ENCODE peak calls at places on chromosome 17, in seven cellular contexts. R is stomach, S is transverse colon, T is HCT116, Y is GM23338, J is SK-N-SH, V is endothelial cell of umbilical vein. M is an unnamed sample.

GRCh38 chr17:78538033-78538776 is 39.0 kb downstream of the DNAH17 start:
- DNase-seq in R (no peak), S (no peak), T (no peak), Y (no peak), J (no peak), V (no peak), M (no peak)

GRCh38 chr17:33241390-33241789 is 51.7 kb downstream of the ASIC2 start:
- DNase-seq in R (no peak), S (no peak), T (no peak), Y (no peak), J (peak), V (peak), M (no peak)

GRCh38 chr17:11921296-11921695 is 76.0 kb downstream of the ZNF18 start:
- DNase-seq in R (no peak), S (no peak), T (no peak), Y (no peak), J (no peak), V (no peak), M (no peak)

GRCh38 chr17:233473-233941 is 52.1 kb upstream of the DOC2B start:
- DNase-seq in R (peak), S (peak), T (no peak), Y (no peak), J (no peak), V (no peak), M (no peak)

GRCh38 chr17:61403846-61404701 is 4.4 kb downstream of the TBX2 start:
- DNase-seq in R (no peak), S (no peak), T (no peak), Y (peak), J (no peak), V (no peak), M (no peak)

GRCh38 chr17:40121886-40122465 is at the start of gene MSL1:
- DNase-seq in R (peak), S (peak), T (no peak), Y (peak), J (peak), V (peak), M (peak)

GRCh38 chr17:75384751-75385150 is 20.7 kb downstream of the GRB2 start:
- DNase-seq in R (no peak), S (no peak), T (no peak), Y (no peak), J (no peak), V (no peak), M (no peak)

GRCh38 chr17:2883544-2884203 is 87.4 kb downstream of the RAP1GAP2 start:
- DNase-seq in R (no peak), S (no peak), T (no peak), Y (no peak), J (peak), V (no peak), M (no peak)

GRCh38 chr17:9151091-9151490 is 129.8 kb downstream of the NTN1 start:
- DNase-seq in R (no peak), S (no peak), T (no peak), Y (no peak), J (no peak), V (no peak), M (no peak)

GRCh38 chr17:42720996-42721583 is 23.8 kb downstream of the EZH1 start:
- DNase-seq in R (no peak), S (no peak), T (peak), Y (peak), J (peak), V (peak), M (peak)

GRCh38 chr17:73749906-73750305 is 105.7 kb upstream of the SDK2 start:
- DNase-seq in R (no peak), S (no peak), T (no peak), Y (no peak), J (no peak), V (no peak), M (no peak)

GRCh38 chr17:72535779-72536178 is 415.0 kb downstream of the SOX9 start:
- DNase-seq in R (no peak), S (no peak), T (no peak), Y (no peak), J (no peak), V (no peak), M (no peak)

GRCh38 chr17:48563385-48563838 is 14.7 kb downstream of the HOXB4 start:
- DNase-seq in R (no peak), S (no peak), T (no peak), Y (no peak), J (no peak), V (no peak), M (no peak)

GRCh38 chr17:48564200-48565023 is 13.7 kb downstream of the HOXB4 start:
- DNase-seq in R (no peak), S (no peak), T (no peak), Y (no peak), J (no peak), V (peak), M (no peak)

GRCh38 chr17:48561894-48562810 is 16.0 kb downstream of the HOXB4 start:
- DNase-seq in R (no peak), S (no peak), T (no peak), Y (no peak), J (no peak), V (no peak), M (no peak)

GRCh38 chr17:48563867-48564199 is 14.3 kb downstream of the HOXB4 start:
- DNase-seq in R (no peak), S (no peak), T (no peak), Y (no peak), J (no peak), V (no peak), M (no peak)

GRCh38 chr17:48562934-48563333 is 15.2 kb downstream of the HOXB4 start:
- DNase-seq in R (no peak), S (no peak), T (no peak), Y (no peak), J (no peak), V (no peak), M (no peak)
- TF ChIP-seq CTCF in R (no peak), S (no peak), T (no peak), Y (no peak), J (no peak), V (no peak), M (no peak)

GRCh38 chr17:1733047-1733357 is 8.5 kb downstream of the WDR81 start:
- DNase-seq in R (no peak), S (no peak), T (no peak), Y (no peak), J (no peak), V (no peak), M (no peak)

GRCh38 chr17:1733759-1734158 is 8.9 kb upstream of the SERPINF2 start:
- DNase-seq in R (no peak), S (no peak), T (no peak), Y (no peak), J (peak), V (no peak), M (no peak)

GRCh38 chr17:1730345-1731193 is 6.1 kb downstream of the WDR81 start:
- DNase-seq in R (peak), S (peak), T (no peak), Y (no peak), J (peak), V (no peak), M (peak)

GRCh38 chr17:1731194-1731506 is 6.6 kb downstream of the WDR81 start:
- DNase-seq in R (no peak), S (no peak), T (no peak), Y (no peak), J (peak), V (no peak), M (no peak)

GRCh38 chr17:1732241-1733046 is 7.9 kb downstream of the WDR81 start:
- DNase-seq in R (no peak), S (no peak), T (no peak), Y (no peak), J (no peak), V (no peak), M (no peak)
- H3K4me3 ChIP-seq in R (no peak), S (no peak), T (no peak), Y (no peak), J (no peak), V (no peak), M (no peak)

GRCh38 chr17:7880076-7880868 is 8.3 kb upstream of the CHD3 start:
- DNase-seq in R (no peak), S (no peak), T (no peak), Y (no peak), J (no peak), V (no peak), M (no peak)
- TF ChIP-seq POLR2AphosphoS5 in R (no peak), S (no peak), T (no peak), Y (no peak), J (no peak), V (no peak), M (no peak)

DNA sequence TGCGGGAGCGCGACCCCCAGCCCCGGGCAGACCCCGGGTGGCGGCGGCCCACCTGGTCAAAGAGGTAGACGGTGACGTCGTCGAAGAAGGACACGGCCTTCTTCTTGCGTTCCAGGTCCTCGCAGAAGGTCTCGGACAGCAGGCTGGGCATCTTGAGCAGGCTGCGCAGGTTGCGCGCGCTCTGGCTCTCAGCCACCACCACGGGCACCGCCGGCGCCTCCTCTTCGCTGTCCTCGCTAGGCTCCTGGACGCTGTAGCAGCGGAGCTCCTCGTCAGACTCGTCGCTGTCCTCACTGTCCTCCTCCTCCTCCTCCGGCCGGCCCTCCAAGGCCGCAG is 45.2 kb upstream of the PVALEF start:
- DNase-seq in R (no peak), S (no peak), T (no peak), Y (no peak), J (no peak), V (no peak), M (no peak)
- TF ChIP-seq CTCF in R (no peak), S (no peak), T (no peak), Y (peak), J (no peak), V (no peak), M (no peak)

GRCh38 chr17:47732399-47733046 is 513 bp upstream of the TBX21 start:
- DNase-seq in R (no peak), S (no peak), T (no peak), Y (peak), J (peak), V (no peak), M (no peak)
- H3K4me3 ChIP-seq in R (peak), S (peak), T (no peak), Y (peak), J (no peak), V (no peak), M (no peak)

DNA sequence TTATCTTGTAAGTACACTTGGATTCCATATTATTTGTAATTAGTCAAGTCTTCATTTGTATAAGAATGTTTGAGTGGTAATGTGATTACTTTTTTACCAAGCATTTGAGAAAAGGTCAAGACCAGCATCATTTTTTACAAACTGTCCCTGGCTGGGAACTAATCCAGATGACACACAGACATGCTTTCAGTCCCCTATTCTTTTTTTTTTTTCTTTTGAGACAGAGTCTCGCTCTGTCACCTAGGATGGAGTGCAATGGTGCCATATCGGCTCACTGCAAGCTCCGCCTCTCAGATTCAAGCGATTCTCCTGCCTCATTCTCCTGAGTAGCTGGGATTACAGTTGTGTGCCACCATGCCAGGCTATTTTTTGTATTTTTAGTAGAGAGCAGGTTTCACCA is 4.5 kb downstream of the DERL2 start:
- DNase-seq in R (no peak), S (no peak), T (no peak), Y (no peak), J (no peak), V (no peak), M (no peak)
- TF ChIP-seq POLR2AphosphoS5 in R (no peak), S (no peak), T (no peak), Y (no peak), J (no peak), V (no peak), M (no peak)